ENCODE peak calls at places on chromosome 16, in six cellular contexts. O, I, D, Q, N and A are unnamed samples.

GRCh38 chr16:65024649-65025243 is 97.1 kb downstream of the CDH11 start:
- DNase-seq in O (peak; percentile 54), I (peak; percentile 47), D (no peak), Q (no peak), N (no peak), A (no peak)

GRCh38 chr16:12527077-12527476 is 276.6 kb downstream of the CPPED1 start:
- DNase-seq in O (no peak), I (no peak), D (no peak), Q (no peak), N (no peak), A (no peak)

GRCh38 chr16:53968454-53968853 is 264.5 kb downstream of the FTO start:
- DNase-seq in O (no peak), I (peak; percentile 56), D (no peak), Q (no peak), N (no peak), A (no peak)

GRCh38 chr16:83549836-83550569 is 257.8 kb upstream of the HSBP1 start:
- DNase-seq in O (no peak), I (peak; percentile 24), D (no peak), Q (no peak), N (no peak), A (no peak)

GRCh38 chr16:88593489-88593888 is 23.3 kb downstream of the ZC3H18 start:
- DNase-seq in O (no peak), I (no peak), D (no peak), Q (peak; percentile 42), N (no peak), A (no peak)

GRCh38 chr16:81567987-81568748 is 123.6 kb downstream of the CMIP start:
- DNase-seq in O (peak; percentile 57), I (peak; percentile 88), D (no peak), Q (peak; percentile 43), N (no peak), A (no peak)

GRCh38 chr16:50297301-50298074 is 31.1 kb downstream of the ADCY7 start:
- DNase-seq in O (no peak), I (no peak), D (no peak), Q (peak; percentile 9), N (peak; percentile 34), A (no peak)

GRCh38 chr16:89096768-89097527 is 3.3 kb downstream of the ACSF3 start:
- DNase-seq in O (no peak), I (no peak), D (no peak), Q (no peak), N (no peak), A (no peak)

GRCh38 chr16:77555781-77556180 is 120.9 kb upstream of the ADAMTS18 start:
- DNase-seq in O (no peak), I (no peak), D (no peak), Q (no peak), N (no peak), A (no peak)

GRCh38 chr16:4733747-4734062 is 366 bp downstream of the ANKS3 start:
- DNase-seq in O (no peak), I (peak; percentile 36), D (no peak), Q (no peak), N (no peak), A (no peak)

GRCh38 chr16:8110572-8111514 is 479.5 kb downstream of the TMEM114 start:
- DNase-seq in O (no peak), I (no peak), D (no peak), Q (no peak), N (no peak), A (no peak)

GRCh38 chr16:25235991-25236390 is 19.2 kb downstream of the AQP8 start:
- DNase-seq in O (no peak), I (peak; percentile 4), D (no peak), Q (no peak), N (no peak), A (no peak)

GRCh38 chr16:86722970-86723369 is 144.6 kb downstream of the FOXL1 start:
- DNase-seq in O (peak; percentile 86), I (peak; percentile 63), D (no peak), Q (no peak), N (no peak), A (no peak)

GRCh38 chr16:12254566-12254965 is 278.0 kb downstream of the SNX29 start:
- DNase-seq in O (no peak), I (no peak), D (no peak), Q (no peak), N (no peak), A (no peak)

GRCh38 chr16:68760671-68761275 is 23.7 kb downstream of the CDH1 start:
- DNase-seq in O (peak; percentile 20), I (peak; percentile 30), D (no peak), Q (no peak), N (no peak), A (no peak)

GRCh38 chr16:21247376-21247775 is 13.9 kb downstream of the ANKS4B start:
- DNase-seq in O (no peak), I (no peak), D (no peak), Q (no peak), N (no peak), A (no peak)

GRCh38 chr16:87723224-87723619 is 42.6 kb downstream of the KLHDC4 start:
- DNase-seq in O (peak; percentile 72), I (peak; percentile 79), D (no peak), Q (peak; percentile 50), N (no peak), A (no peak)

GRCh38 chr16:73735018-73735417 is 561.6 kb upstream of the PSMD7 start:
- DNase-seq in O (peak; percentile 44), I (peak; percentile 66), D (no peak), Q (no peak), N (no peak), A (no peak)

GRCh38 chr16:22022151-22022550 is 14.2 kb downstream of the MOSMO start:
- DNase-seq in O (no peak), I (no peak), D (no peak), Q (no peak), N (no peak), A (no peak)

GRCh38 chr16:89557230-89557935 is 3.1 kb upstream of the RPL13 start:
- DNase-seq in O (peak; percentile 81), I (peak; percentile 85), D (peak; percentile 72), Q (peak; percentile 85), N (peak; percentile 88), A (no peak)

GRCh38 chr16:48613061-48613957 is 3.3 kb upstream of the N4BP1 start:
- DNase-seq in O (peak; percentile 73), I (peak; percentile 49), D (no peak), Q (no peak), N (no peak), A (no peak)

GRCh38 chr16:12455287-12455798 is 348.3 kb downstream of the CPPED1 start:
- DNase-seq in O (peak; percentile 67), I (peak; percentile 77), D (peak; percentile 68), Q (peak; percentile 60), N (peak; percentile 78), A (no peak)

GRCh38 chr16:61419771-61420170 is 616.5 kb downstream of the CDH8 start:
- DNase-seq in O (no peak), I (no peak), D (no peak), Q (no peak), N (no peak), A (no peak)

GRCh38 chr16:86901483-86901882 is 323.1 kb downstream of the FOXL1 start:
- DNase-seq in O (peak; percentile 17), I (peak; percentile 43), D (no peak), Q (no peak), N (no peak), A (no peak)

GRCh38 chr16:63363738-63364137 is 1327.5 kb upstream of the CDH8 start:
- DNase-seq in O (no peak), I (no peak), D (no peak), Q (no peak), N (no peak), A (no peak)

GRCh38 chr16:723695-724094 is 2.5 kb downstream of the CCDC78 start:
- DNase-seq in O (no peak), I (no peak), D (no peak), Q (peak; percentile 6), N (no peak), A (no peak)

GRCh38 chr16:722835-723633 is 2.1 kb downstream of the ANTKMT start:
- DNase-seq in O (no peak), I (no peak), D (no peak), Q (peak; percentile 14), N (no peak), A (no peak)

GRCh38 chr16:725463-726187 is 618 bp downstream of the CCDC78 start:
- DNase-seq in O (no peak), I (no peak), D (no peak), Q (no peak), N (no peak), A (no peak)

GRCh38 chr16:725041-725376 is 1.2 kb downstream of the CCDC78 start:
- DNase-seq in O (no peak), I (no peak), D (no peak), Q (no peak), N (no peak), A (no peak)

GRCh38 chr16:724188-725040 is 1.8 kb downstream of the CCDC78 start:
- DNase-seq in O (no peak), I (no peak), D (no peak), Q (peak; percentile 13), N (no peak), A (no peak)
- H3K4me1 ChIP-seq in O (peaks cover 12% of the 10 kb centered on the region), I (peaks cover 4% of the 10 kb centered on the region), D (peaks cover 29% of the 10 kb centered on the region), Q (peaks cover 50% of the 10 kb centered on the region), N (peaks cover 45% of the 10 kb centered on the region), A (peaks cover 45% of the 10 kb centered on the region)

GRCh38 chr16:28865722-28866453 is 2.2 kb downstream of the SH2B1 start:
- DNase-seq in O (no peak), I (no peak), D (no peak), Q (no peak), N (no peak), A (no peak)

GRCh38 chr16:28866454-28866804 is 2.8 kb downstream of the SH2B1 start:
- DNase-seq in O (no peak), I (no peak), D (no peak), Q (no peak), N (no peak), A (no peak)

GRCh38 chr16:28867241-28867640 is 3.6 kb downstream of the SH2B1 start:
- DNase-seq in O (no peak), I (no peak), D (no peak), Q (no peak), N (no peak), A (no peak)

GRCh38 chr16:28863929-28864886 is 565 bp downstream of the SH2B1 start:
- DNase-seq in O (peak; percentile 61), I (peak; percentile 83), D (no peak), Q (no peak), N (no peak), A (no peak)

GRCh38 chr16:28865289-28865688 is 1.6 kb downstream of the SH2B1 start:
- DNase-seq in O (no peak), I (no peak), D (no peak), Q (no peak), N (no peak), A (no peak)
- H3K4me3 ChIP-seq in O (no peak overlapping the region), I (peak overlapping the region; percentile 90), D (no peak overlapping the region), Q (no peak overlapping the region), N (no peak overlapping the region), A (no peak overlapping the region)

DNA sequence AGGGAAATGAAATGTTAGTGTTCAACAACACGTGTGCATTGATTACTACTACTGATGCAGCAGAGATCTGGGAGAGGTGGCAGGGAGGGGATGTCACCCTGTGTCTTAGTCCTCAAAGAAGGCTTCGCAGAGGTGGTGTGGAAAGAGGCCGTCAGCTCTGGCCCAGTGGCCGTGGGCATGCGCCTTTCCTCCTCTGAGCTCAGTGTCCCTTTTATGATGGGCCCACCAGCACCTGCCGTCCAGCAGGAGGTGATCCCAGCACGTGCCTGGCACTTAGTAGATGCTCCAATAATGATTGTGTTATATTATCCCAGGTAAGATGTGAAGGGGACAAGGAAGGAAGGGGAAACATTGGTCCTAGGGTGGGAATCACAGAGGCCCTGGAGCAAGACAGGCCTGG is 106.2 kb downstream of the CLEC16A start:
- DNase-seq in O (no peak), I (no peak), D (no peak), Q (no peak), N (no peak), A (no peak)
- H3K36me3 ChIP-seq in O (no peaks in the 10 kb centered on the region), I (no peaks in the 10 kb centered on the region), D (peaks cover 45% of the 10 kb centered on the region), Q (no peaks in the 10 kb centered on the region), N (peaks cover 49% of the 10 kb centered on the region), A (peaks cover 62% of the 10 kb centered on the region)

GRCh38 chr16:10892782-10893181 is 15.8 kb downstream of the CIITA start:
- DNase-seq in O (no peak), I (no peak), D (no peak), Q (no peak), N (no peak), A (no peak)
- H3K4me1 ChIP-seq in O (no peaks in the 10 kb centered on the region), I (no peaks in the 10 kb centered on the region), D (no peaks in the 10 kb centered on the region), Q (no peaks in the 10 kb centered on the region), N (peaks cover 62% of the 10 kb centered on the region), A (no peaks in the 10 kb centered on the region)